ENCODE peak calls at places on chromosomes 5 and 9, in ten cellular contexts. O is erythroblast, A is adipocyte, X is HS-5, B is ELF-1, Q is heart left ventricle, M is fibroblast of mammary gland, V is GM23248, C is NCI-H2107, H is osteocyte. Y is an unnamed sample.

GRCh38 chr9:79984429-79985067 is 412.8 kb downstream of the TLE4 start:
- DNase-seq in B (no peak), A (no peak), C (no peak), V (no peak), X (no peak), M (no peak), O (no peak), H (no peak), Q (no peak), Y (no peak)

GRCh38 chr9:120932086-120932818 is 5.7 kb upstream of the TRAF1 start:
- DNase-seq in B (no peak), X (no peak), V (no peak), M (no peak), H (peak), O (no peak), C (no peak), A (no peak), Q (no peak), Y (no peak)

GRCh38 chr5:9166202-9167147 is 379.4 kb downstream of the SEMA5A start:
- DNase-seq in B (no peak), Q (no peak), C (no peak), O (no peak), X (no peak), V (peak), H (no peak), A (peak), M (no peak), Y (no peak)

GRCh38 chr9:115234094-115234493 is 116.1 kb upstream of the TNC start:
- DNase-seq in Q (no peak), X (peak), A (peak), B (peak), O (no peak), V (peak), M (peak), H (no peak), C (no peak), Y (no peak)

GRCh38 chr9:116417464-116417863 is 263.9 kb downstream of the PAPPA start:
- DNase-seq in Q (no peak), C (no peak), O (no peak), X (no peak), A (peak), H (no peak), V (peak), M (no peak), B (no peak), Y (no peak)

GRCh38 chr9:129604056-129604765 is 16.7 kb downstream of the C9orf50 start:
- DNase-seq in B (no peak), O (no peak), Q (no peak), A (no peak), C (no peak), M (no peak), H (no peak), V (no peak), X (no peak), Y (no peak)

GRCh38 chr5:9498541-9499497 is 47.1 kb downstream of the SEMA5A start:
- DNase-seq in M (peak), O (peak), V (peak), A (no peak), B (peak), Q (no peak), X (no peak), H (no peak), C (no peak), Y (no peak)

GRCh38 chr9:130128782-130129424 is 43.3 kb upstream of the NCS1 start:
- DNase-seq in M (peak), O (peak), Q (peak), V (peak), B (no peak), C (no peak), X (peak), A (peak), H (no peak), Y (peak)

GRCh38 chr5:122775713-122776084 is 819 bp downstream of the SNX2 start:
- DNase-seq in O (peak), H (no peak), C (no peak), M (peak), X (no peak), V (no peak), Q (no peak), B (no peak), A (no peak), Y (no peak)

GRCh38 chr9:124660341-124660801 is 110.7 kb downstream of the NR6A1 start:
- DNase-seq in M (peak), V (peak), H (no peak), B (peak), Q (no peak), X (no peak), A (peak), C (peak), O (peak), Y (no peak)

GRCh38 chr9:134377976-134378375 is 51.7 kb downstream of the RXRA start:
- DNase-seq in B (no peak), Q (peak), O (no peak), A (no peak), C (no peak), H (no peak), M (no peak), V (peak), X (no peak), Y (no peak)

GRCh38 chr9:114116061-114116747 is 17.1 kb upstream of the KIF12 start:
- DNase-seq in O (no peak), Q (no peak), B (peak), M (no peak), A (no peak), X (no peak), V (no peak), C (no peak), H (no peak), Y (no peak)

GRCh38 chr5:157740211-157740610 is 3.3 kb upstream of the LSM11 start:
- DNase-seq in O (peak), B (peak), V (peak), M (no peak), A (peak), C (no peak), H (no peak), X (no peak), Q (no peak), Y (no peak)

GRCh38 chr9:106980551-106981101 is 117.7 kb downstream of the ZNF462 start:
- DNase-seq in X (no peak), B (no peak), C (no peak), O (no peak), M (peak), H (no peak), V (peak), Q (no peak), A (no peak), Y (no peak)

GRCh38 chr5:74310967-74311930 is 329.3 kb downstream of the ENC1 start:
- DNase-seq in X (no peak), B (no peak), O (no peak), Q (no peak), A (no peak), H (no peak), V (no peak), M (peak), C (no peak), Y (no peak)

GRCh38 chr9:38334234-38334633 is 58.3 kb upstream of the ALDH1B1 start:
- DNase-seq in O (peak), C (no peak), H (peak), V (no peak), M (no peak), X (no peak), Q (no peak), A (no peak), B (peak), Y (no peak)

GRCh38 chr9:69452110-69452780 is 127.2 kb downstream of the ENTREP1 start:
- DNase-seq in B (peak), X (no peak), V (no peak), O (no peak), Q (no peak), A (no peak), C (no peak), H (peak), M (no peak), Y (no peak)

GRCh38 chr9:112475318-112475717 is 11.3 kb upstream of the KIAA1958 start:
- DNase-seq in H (no peak), B (no peak), X (no peak), V (no peak), O (no peak), C (no peak), M (no peak), A (no peak), Q (no peak), Y (no peak)

GRCh38 chr5:141508808-141509611 is 20.1 kb downstream of the PCDHGC5 start:
- DNase-seq in M (peak), V (peak), Q (peak), X (peak), O (no peak), B (peak), C (no peak), H (no peak), A (peak), Y (no peak)